ENCODE peak calls at places on chromosome 18, in ten cellular contexts. B is NCI-H69; M is left colon; K is stimulated activated CD8-positive, alpha-beta memory T cell treated with anti-CD3 and anti-CD28 coated beads, Interleukin-15, amount 100 ng/mL, for 1 hour; I is anterior cingulate cortex; Y is activated CD8-positive, alpha-beta memory T cell treated with anti-CD3 and anti-CD28 coated beads, Interleukin-2, amount 50 U/mL, for 48 hours; X is NCI-H1092; Z is chondrocyte; L is CD8-positive, alpha-beta T cell; U is hepatocyte. T is an unnamed sample.

GRCh38 chr18:8948471-8949149 is 153.9 kb upstream of the NDUFV2 start:
- DNase-seq in B (no peak), M (no peak), K (no peak), I (no peak), Y (no peak), X (no peak), Z (no peak), L (no peak), U (peak; percentile 56), T (no peak)

GRCh38 chr18:49646864-49647263 is 85.0 kb downstream of the LIPG start:
- DNase-seq in B (peak; percentile 52), M (no peak), K (no peak), I (no peak), Y (no peak), X (no peak), Z (no peak), L (no peak), U (no peak), T (no peak)

GRCh38 chr18:67514901-67515540 is 1.5 kb downstream of the DSEL start:
- DNase-seq in B (no peak), M (no peak), K (no peak), I (no peak), Y (no peak), X (no peak), Z (no peak), L (no peak), U (no peak), T (no peak)

GRCh38 chr18:11981633-11982366 is 493 bp downstream of the IMPA2 start:
- DNase-seq in B (peak; percentile 52), M (peak; percentile 73), K (no peak), I (peak; percentile 22), Y (peak; percentile 68), X (no peak), Z (no peak), L (no peak), U (peak; percentile 46), T (peak; percentile 73)

GRCh38 chr18:8654482-8655451 is 45.5 kb downstream of the RAB12 start:
- DNase-seq in B (peak; percentile 76), M (no peak), K (no peak), I (no peak), Y (no peak), X (no peak), Z (no peak), L (no peak), U (peak; percentile 27), T (peak; percentile 40)

GRCh38 chr18:11004294-11004693 is 145.1 kb downstream of the PIEZO2 start:
- DNase-seq in B (no peak), M (no peak), K (no peak), I (no peak), Y (no peak), X (no peak), Z (no peak), L (no peak), U (peak; percentile 15), T (no peak)

GRCh38 chr18:3857544-3857943 is 407.6 kb downstream of the TGIF1 start:
- DNase-seq in B (no peak), M (no peak), K (no peak), I (no peak), Y (no peak), X (no peak), Z (no peak), L (no peak), U (peak; percentile 9), T (no peak)

GRCh38 chr18:58057291-58057965 is 13.4 kb downstream of the NEDD4L start:
- DNase-seq in B (peak; percentile 97), M (no peak), K (no peak), I (peak; percentile 12), Y (no peak), X (no peak), Z (no peak), L (no peak), U (no peak), T (no peak)

GRCh38 chr18:23136326-23137092 is 1.2 kb downstream of the CABLES1 start:
- DNase-seq in B (peak; percentile 73), M (peak; percentile 37), K (no peak), I (peak; percentile 22), Y (peak; percentile 56), X (no peak), Z (no peak), L (no peak), U (peak; percentile 48), T (peak; percentile 65)

GRCh38 chr18:77197073-77197472 is 52.6 kb upstream of the GALR1 start:
- DNase-seq in B (peak; percentile 13), M (no peak), K (no peak), I (no peak), Y (no peak), X (no peak), Z (no peak), L (no peak), U (no peak), T (no peak)

GRCh38 chr18:44909191-44909719 is 228.6 kb downstream of the SETBP1 start:
- DNase-seq in B (peak; percentile 71), M (no peak), K (no peak), I (no peak), Y (no peak), X (no peak), Z (no peak), L (no peak), U (peak; percentile 23), T (no peak)

GRCh38 chr18:29003194-29003593 is 826.3 kb upstream of the CDH2 start:
- DNase-seq in B (peak; percentile 22), M (no peak), K (no peak), I (no peak), Y (no peak), X (no peak), Z (no peak), L (no peak), U (peak; percentile 19), T (no peak)

GRCh38 chr18:26356045-26356785 is 130.0 kb downstream of the TAF4B start:
- DNase-seq in B (no peak), M (no peak), K (no peak), I (no peak), Y (no peak), X (no peak), Z (no peak), L (no peak), U (no peak), T (no peak)

GRCh38 chr18:60145776-60146175 is 226.8 kb downstream of the MC4R start:
- DNase-seq in B (no peak), M (no peak), K (no peak), I (no peak), Y (no peak), X (no peak), Z (no peak), L (no peak), U (no peak), T (no peak)

GRCh38 chr18:23534276-23534675 is 31.0 kb downstream of the RMC1 start:
- DNase-seq in B (no peak), M (no peak), K (no peak), I (no peak), Y (no peak), X (no peak), Z (no peak), L (no peak), U (no peak), T (no peak)

GRCh38 chr18:74430231-74430630 is 26.9 kb downstream of the DIPK1C start:
- DNase-seq in B (no peak), M (no peak), K (no peak), I (no peak), Y (no peak), X (no peak), Z (no peak), L (no peak), U (no peak), T (no peak)

GRCh38 chr18:7242954-7243353 is 12.1 kb downstream of the LRRC30 start:
- DNase-seq in B (no peak), M (no peak), K (no peak), I (no peak), Y (no peak), X (no peak), Z (no peak), L (no peak), U (no peak), T (no peak)

GRCh38 chr18:65018184-65018583 is 732.6 kb upstream of the CDH7 start:
- DNase-seq in B (no peak), M (no peak), K (no peak), I (no peak), Y (no peak), X (no peak), Z (no peak), L (no peak), U (no peak), T (peak; percentile 1)

GRCh38 chr18:13716916-13717315 is 9.4 kb downstream of the FAM210A start:
- DNase-seq in B (no peak), M (no peak), K (no peak), I (no peak), Y (no peak), X (no peak), Z (no peak), L (no peak), U (no peak), T (no peak)

GRCh38 chr18:28767781-28768211 is 590.9 kb upstream of the CDH2 start:
- DNase-seq in B (no peak), M (no peak), K (no peak), I (no peak), Y (no peak), X (no peak), Z (no peak), L (no peak), U (no peak), T (no peak)

GRCh38 chr18:73973972-73974371 is 173.7 kb downstream of the FBXO15 start:
- DNase-seq in B (no peak), M (no peak), K (no peak), I (no peak), Y (no peak), X (no peak), Z (no peak), L (no peak), U (no peak), T (no peak)

T was measured in HuH-7.5.